ENCODE peak calls at places on chromosomes 5 and 9, in nine cellular contexts. One of them, this sample, is unnamed.

GRCh38 chr5:473344-474192 is 30.6 kb downstream of the EXOC3 start:
- DNase-seq in hepatocyte: peak; percentile 69
- DNase-seq in upper lobe of right lung: no peak
- DNase-seq in lower lobe of right lung: peak; percentile 61
- DNase-seq in kidney: peak; percentile 82
- DNase-seq in fibroblast of pulmonary artery: peak; percentile 39
- DNase-seq in choroid plexus epithelial cell: peak; percentile 49
- DNase-seq in CD4-positive, alpha-beta T cell: peak; percentile 47
- DNase-seq in uterus: no peak
- DNase-seq in this sample: no peak

GRCh38 chr5:158609729-158610128 is 490.0 kb downstream of the EBF1 start:
- DNase-seq in hepatocyte: no peak
- DNase-seq in upper lobe of right lung: no peak
- DNase-seq in lower lobe of right lung: no peak
- DNase-seq in kidney: no peak
- DNase-seq in fibroblast of pulmonary artery: no peak
- DNase-seq in choroid plexus epithelial cell: peak; percentile 18
- DNase-seq in CD4-positive, alpha-beta T cell: no peak
- DNase-seq in uterus: no peak
- DNase-seq in this sample: no peak

GRCh38 chr5:170265527-170265926 is 32.0 kb downstream of the LCP2 start:
- DNase-seq in hepatocyte: peak; percentile 39
- DNase-seq in upper lobe of right lung: no peak
- DNase-seq in lower lobe of right lung: no peak
- DNase-seq in kidney: no peak
- DNase-seq in fibroblast of pulmonary artery: peak; percentile 27
- DNase-seq in choroid plexus epithelial cell: peak; percentile 22
- DNase-seq in CD4-positive, alpha-beta T cell: no peak
- DNase-seq in uterus: peak; percentile 66
- DNase-seq in this sample: no peak

GRCh38 chr5:174903333-174903732 is 179.0 kb downstream of the MSX2 start:
- DNase-seq in hepatocyte: no peak
- DNase-seq in upper lobe of right lung: no peak
- DNase-seq in lower lobe of right lung: no peak
- DNase-seq in kidney: no peak
- DNase-seq in fibroblast of pulmonary artery: no peak
- DNase-seq in choroid plexus epithelial cell: no peak
- DNase-seq in CD4-positive, alpha-beta T cell: no peak
- DNase-seq in uterus: no peak
- DNase-seq in this sample: no peak

GRCh38 chr5:58354827-58355226 is 105.1 kb downstream of the PLK2 start:
- DNase-seq in hepatocyte: no peak
- DNase-seq in upper lobe of right lung: no peak
- DNase-seq in lower lobe of right lung: no peak
- DNase-seq in kidney: no peak
- DNase-seq in fibroblast of pulmonary artery: no peak
- DNase-seq in choroid plexus epithelial cell: no peak
- DNase-seq in CD4-positive, alpha-beta T cell: no peak
- DNase-seq in uterus: no peak
- DNase-seq in this sample: no peak

GRCh38 chr5:135009736-135010501 is 24.1 kb downstream of the PITX1 start:
- DNase-seq in hepatocyte: no peak
- DNase-seq in upper lobe of right lung: peak; percentile 52
- DNase-seq in lower lobe of right lung: no peak
- DNase-seq in kidney: peak; percentile 48
- DNase-seq in fibroblast of pulmonary artery: no peak
- DNase-seq in choroid plexus epithelial cell: no peak
- DNase-seq in CD4-positive, alpha-beta T cell: no peak
- DNase-seq in uterus: no peak
- DNase-seq in this sample: peak; percentile 67

GRCh38 chr5:163912023-163912422 is 406.6 kb downstream of the MAT2B start:
- DNase-seq in hepatocyte: no peak
- DNase-seq in upper lobe of right lung: no peak
- DNase-seq in lower lobe of right lung: no peak
- DNase-seq in kidney: no peak
- DNase-seq in fibroblast of pulmonary artery: no peak
- DNase-seq in choroid plexus epithelial cell: no peak
- DNase-seq in CD4-positive, alpha-beta T cell: no peak
- DNase-seq in uterus: no peak
- DNase-seq in this sample: no peak

GRCh38 chr9:129328357-129329103 is 150.5 kb upstream of the IER5L start:
- DNase-seq in hepatocyte: no peak
- DNase-seq in upper lobe of right lung: no peak
- DNase-seq in lower lobe of right lung: no peak
- DNase-seq in kidney: no peak
- DNase-seq in fibroblast of pulmonary artery: peak; percentile 59
- DNase-seq in choroid plexus epithelial cell: peak; percentile 74
- DNase-seq in CD4-positive, alpha-beta T cell: no peak
- DNase-seq in uterus: no peak
- DNase-seq in this sample: no peak

GRCh38 chr5:125424374-125424773 is 677.9 kb upstream of the ZNF608 start:
- DNase-seq in hepatocyte: no peak
- DNase-seq in upper lobe of right lung: no peak
- DNase-seq in lower lobe of right lung: no peak
- DNase-seq in kidney: no peak
- DNase-seq in fibroblast of pulmonary artery: no peak
- DNase-seq in choroid plexus epithelial cell: peak; percentile 16
- DNase-seq in CD4-positive, alpha-beta T cell: no peak
- DNase-seq in uterus: no peak
- DNase-seq in this sample: no peak

GRCh38 chr9:13436591-13436990 is 157.1 kb upstream of the MPDZ start:
- DNase-seq in hepatocyte: no peak
- DNase-seq in upper lobe of right lung: no peak
- DNase-seq in lower lobe of right lung: no peak
- DNase-seq in kidney: no peak
- DNase-seq in fibroblast of pulmonary artery: peak; percentile 41
- DNase-seq in choroid plexus epithelial cell: no peak
- DNase-seq in CD4-positive, alpha-beta T cell: no peak
- DNase-seq in uterus: no peak
- DNase-seq in this sample: no peak

GRCh38 chr5:115842089-115842881 is 550 bp downstream of the AP3S1 start:
- DNase-seq in hepatocyte: peak; percentile 88
- DNase-seq in upper lobe of right lung: no peak
- DNase-seq in lower lobe of right lung: no peak
- DNase-seq in kidney: peak; percentile 93
- DNase-seq in fibroblast of pulmonary artery: peak; percentile 63
- DNase-seq in choroid plexus epithelial cell: no peak
- DNase-seq in CD4-positive, alpha-beta T cell: peak; percentile 36
- DNase-seq in uterus: peak; percentile 22
- DNase-seq in this sample: no peak

GRCh38 chr5:59789197-59789596 is 104.3 kb downstream of the PDE4D start:
- DNase-seq in hepatocyte: peak; percentile 45
- DNase-seq in upper lobe of right lung: no peak
- DNase-seq in lower lobe of right lung: no peak
- DNase-seq in kidney: no peak
- DNase-seq in fibroblast of pulmonary artery: peak; percentile 68
- DNase-seq in choroid plexus epithelial cell: peak; percentile 86
- DNase-seq in CD4-positive, alpha-beta T cell: no peak
- DNase-seq in uterus: peak; percentile 44
- DNase-seq in this sample: no peak

GRCh38 chr9:126089789-126090188 is 236.8 kb upstream of the MVB12B start:
- DNase-seq in hepatocyte: no peak
- DNase-seq in upper lobe of right lung: no peak
- DNase-seq in lower lobe of right lung: no peak
- DNase-seq in kidney: peak; percentile 26
- DNase-seq in fibroblast of pulmonary artery: no peak
- DNase-seq in choroid plexus epithelial cell: no peak
- DNase-seq in CD4-positive, alpha-beta T cell: no peak
- DNase-seq in uterus: no peak
- DNase-seq in this sample: no peak

GRCh38 chr9:115597330-115597729 is 479.4 kb upstream of the TNC start:
- DNase-seq in hepatocyte: no peak
- DNase-seq in upper lobe of right lung: no peak
- DNase-seq in lower lobe of right lung: no peak
- DNase-seq in kidney: no peak
- DNase-seq in fibroblast of pulmonary artery: no peak
- DNase-seq in choroid plexus epithelial cell: peak; percentile 49
- DNase-seq in CD4-positive, alpha-beta T cell: no peak
- DNase-seq in uterus: no peak
- DNase-seq in this sample: no peak

GRCh38 chr9:133644968-133645765 is 9.0 kb downstream of the DBH start:
- DNase-seq in hepatocyte: no peak
- DNase-seq in upper lobe of right lung: no peak
- DNase-seq in lower lobe of right lung: no peak
- DNase-seq in kidney: peak; percentile 13
- DNase-seq in fibroblast of pulmonary artery: no peak
- DNase-seq in choroid plexus epithelial cell: no peak
- DNase-seq in CD4-positive, alpha-beta T cell: no peak
- DNase-seq in uterus: no peak
- DNase-seq in this sample: no peak

GRCh38 chr9:35002623-35003022 is 13.1 kb downstream of the DNAJB5 start:
- DNase-seq in hepatocyte: no peak
- DNase-seq in upper lobe of right lung: no peak
- DNase-seq in lower lobe of right lung: no peak
- DNase-seq in kidney: no peak
- DNase-seq in fibroblast of pulmonary artery: no peak
- DNase-seq in choroid plexus epithelial cell: no peak
- DNase-seq in CD4-positive, alpha-beta T cell: no peak
- DNase-seq in uterus: no peak
- DNase-seq in this sample: no peak

DNA sequence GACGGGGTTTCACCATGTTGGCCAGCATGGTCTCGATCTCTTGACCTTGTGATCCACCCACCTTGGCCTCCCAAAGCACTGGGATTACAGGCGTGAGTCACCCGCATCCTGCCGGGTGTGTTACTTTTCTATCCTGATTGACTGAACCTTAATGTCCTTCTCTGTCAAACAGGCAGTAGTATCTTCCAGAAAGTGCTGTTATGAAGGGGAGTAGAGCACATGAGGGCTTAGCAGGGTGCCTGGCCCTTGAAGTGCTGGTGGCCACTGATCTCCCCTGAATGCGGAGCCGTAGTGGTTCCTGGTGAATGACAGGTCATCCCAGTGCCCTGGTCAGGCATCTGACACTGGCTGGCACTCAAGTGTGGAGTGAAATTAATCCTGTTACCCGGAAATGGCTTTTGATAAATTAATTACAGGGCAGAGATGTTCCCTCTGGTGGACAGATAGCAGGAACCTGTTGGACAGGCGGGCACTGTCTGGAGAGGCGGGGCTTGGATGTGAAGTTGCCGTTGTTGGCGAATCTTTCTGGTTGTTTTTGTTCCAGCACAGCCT is 28.4 kb downstream of the PRRC2B start:
- DNase-seq in hepatocyte: peak; percentile 37
- DNase-seq in upper lobe of right lung: peak; percentile 31
- DNase-seq in lower lobe of right lung: no peak
- DNase-seq in kidney: no peak
- DNase-seq in fibroblast of pulmonary artery: no peak
- DNase-seq in choroid plexus epithelial cell: peak; percentile 43
- DNase-seq in CD4-positive, alpha-beta T cell: no peak
- DNase-seq in uterus: no peak
- DNase-seq in this sample: no peak
- TF ChIP-seq CTCF in hepatocyte: no peak
- TF ChIP-seq CTCF in upper lobe of right lung: peak; percentile 10
- TF ChIP-seq CTCF in lower lobe of right lung: no peak
- TF ChIP-seq CTCF in kidney: no peak
- TF ChIP-seq CTCF in fibroblast of pulmonary artery: no peak
- TF ChIP-seq CTCF in choroid plexus epithelial cell: peak; percentile 39
- TF ChIP-seq CTCF in CD4-positive, alpha-beta T cell: no peak
- TF ChIP-seq CTCF in uterus: peak; percentile 24
- TF ChIP-seq CTCF in this sample: peak; percentile 20

DNA sequence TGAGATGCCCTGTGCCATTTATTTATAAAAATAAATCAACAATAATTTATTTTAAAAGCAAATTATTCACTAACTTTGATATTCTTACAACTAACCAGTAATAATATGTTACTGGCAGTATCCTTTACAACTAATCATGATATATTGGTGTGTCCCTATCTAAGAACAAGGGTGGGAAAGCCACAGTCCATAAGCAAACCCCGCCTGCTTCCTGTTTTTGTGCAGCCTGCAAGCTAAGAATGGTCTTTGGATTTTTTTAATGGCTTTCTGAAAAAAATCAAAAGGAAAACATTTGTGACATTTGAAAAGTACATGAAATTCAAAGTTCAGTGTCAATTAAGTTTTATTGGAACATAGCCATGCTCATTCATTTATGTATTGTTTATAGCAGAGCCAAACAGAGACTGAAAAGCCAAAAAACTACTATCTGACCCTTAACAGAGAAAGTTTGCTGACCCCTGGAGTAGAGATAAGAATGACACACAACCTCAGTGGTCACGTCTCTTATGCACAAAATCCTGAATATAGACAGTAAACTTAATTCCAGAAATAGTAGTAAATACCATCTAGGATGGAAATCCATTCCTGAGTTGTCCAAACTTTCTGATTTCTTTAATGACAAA is 12.8 kb upstream of the TMEM245 start:
- DNase-seq in hepatocyte: no peak
- DNase-seq in upper lobe of right lung: no peak
- DNase-seq in lower lobe of right lung: no peak
- DNase-seq in kidney: no peak
- DNase-seq in fibroblast of pulmonary artery: no peak
- DNase-seq in choroid plexus epithelial cell: no peak
- DNase-seq in CD4-positive, alpha-beta T cell: no peak
- DNase-seq in uterus: no peak
- DNase-seq in this sample: no peak
- TF ChIP-seq CTCF in hepatocyte: no peak
- TF ChIP-seq CTCF in upper lobe of right lung: no peak
- TF ChIP-seq CTCF in lower lobe of right lung: peak; percentile 6
- TF ChIP-seq CTCF in kidney: no peak
- TF ChIP-seq CTCF in fibroblast of pulmonary artery: no peak
- TF ChIP-seq CTCF in choroid plexus epithelial cell: no peak
- TF ChIP-seq CTCF in CD4-positive, alpha-beta T cell: no peak
- TF ChIP-seq CTCF in uterus: no peak
- TF ChIP-seq CTCF in this sample: no peak

GRCh38 chr5:143921525-143922311 is 109.8 kb downstream of the HMHB1 start:
- DNase-seq in hepatocyte: no peak
- DNase-seq in upper lobe of right lung: no peak
- DNase-seq in lower lobe of right lung: no peak
- DNase-seq in kidney: no peak
- DNase-seq in fibroblast of pulmonary artery: peak; percentile 92
- DNase-seq in choroid plexus epithelial cell: peak; percentile 91
- DNase-seq in CD4-positive, alpha-beta T cell: no peak
- DNase-seq in uterus: no peak
- DNase-seq in this sample: no peak
- TF ChIP-seq CTCF in hepatocyte: no peak
- TF ChIP-seq CTCF in upper lobe of right lung: no peak
- TF ChIP-seq CTCF in lower lobe of right lung: no peak
- TF ChIP-seq CTCF in kidney: no peak
- TF ChIP-seq CTCF in fibroblast of pulmonary artery: no peak
- TF ChIP-seq CTCF in choroid plexus epithelial cell: no peak
- TF ChIP-seq CTCF in CD4-positive, alpha-beta T cell: no peak
- TF ChIP-seq CTCF in uterus: no peak
- TF ChIP-seq CTCF in this sample: no peak

GRCh38 chr5:74670377-74671038 is 14.5 kb upstream of the HEXB start:
- DNase-seq in hepatocyte: no peak
- DNase-seq in upper lobe of right lung: no peak
- DNase-seq in lower lobe of right lung: no peak
- DNase-seq in kidney: no peak
- DNase-seq in fibroblast of pulmonary artery: no peak
- DNase-seq in choroid plexus epithelial cell: no peak
- DNase-seq in CD4-positive, alpha-beta T cell: no peak
- DNase-seq in uterus: no peak
- DNase-seq in this sample: no peak
- TF ChIP-seq CTCF in hepatocyte: no peak
- TF ChIP-seq CTCF in upper lobe of right lung: no peak
- TF ChIP-seq CTCF in lower lobe of right lung: no peak
- TF ChIP-seq CTCF in kidney: no peak
- TF ChIP-seq CTCF in fibroblast of pulmonary artery: no peak
- TF ChIP-seq CTCF in choroid plexus epithelial cell: no peak
- TF ChIP-seq CTCF in CD4-positive, alpha-beta T cell: no peak
- TF ChIP-seq CTCF in uterus: no peak
- TF ChIP-seq CTCF in this sample: no peak

GRCh38 chr9:123320814-123321213 is 35.2 kb upstream of the CRB2 start:
- DNase-seq in hepatocyte: no peak
- DNase-seq in upper lobe of right lung: no peak
- DNase-seq in lower lobe of right lung: no peak
- DNase-seq in kidney: no peak
- DNase-seq in fibroblast of pulmonary artery: no peak
- DNase-seq in choroid plexus epithelial cell: no peak
- DNase-seq in CD4-positive, alpha-beta T cell: no peak
- DNase-seq in uterus: no peak
- DNase-seq in this sample: no peak
- TF ChIP-seq CTCF in hepatocyte: no peak
- TF ChIP-seq CTCF in upper lobe of right lung: no peak
- TF ChIP-seq CTCF in lower lobe of right lung: no peak
- TF ChIP-seq CTCF in kidney: no peak
- TF ChIP-seq CTCF in fibroblast of pulmonary artery: no peak
- TF ChIP-seq CTCF in choroid plexus epithelial cell: no peak
- TF ChIP-seq CTCF in CD4-positive, alpha-beta T cell: no peak
- TF ChIP-seq CTCF in uterus: no peak
- TF ChIP-seq CTCF in this sample: no peak